ENCODE peak calls at places on chromosomes 5 and 9, in four cellular contexts. W, Q, F and J are unnamed samples.

GRCh38 chr5:114055318-114055788 is 306.5 kb upstream of the KCNN2 start:
- DNase-seq in W (no peak), Q (peak), F (peak), J (no peak)

GRCh38 chr5:8458038-8458383 is 589.1 kb downstream of the MTRR start:
- DNase-seq in W (no peak), Q (peak), F (no peak), J (no peak)

GRCh38 chr5:106601605-106602004 is 1069.1 kb downstream of the EFNA5 start:
- DNase-seq in W (no peak), Q (no peak), F (no peak), J (peak)

GRCh38 chr5:156647034-156647451 is 203.1 kb upstream of the PPP1R2B start:
- DNase-seq in W (peak), Q (no peak), F (no peak), J (no peak)

GRCh38 chr5:57202811-57203210 is 29.0 kb downstream of the GPBP1 start:
- DNase-seq in W (no peak), Q (no peak), F (no peak), J (no peak)

GRCh38 chr9:16304301-16304700 is 566.2 kb downstream of the BNC2 start:
- DNase-seq in W (no peak), Q (no peak), F (no peak), J (no peak)

GRCh38 chr9:129602598-129603415 is 18.1 kb downstream of the C9orf50 start:
- DNase-seq in W (no peak), Q (no peak), F (no peak), J (no peak)

GRCh38 chr9:7507026-7507425 is 292.6 kb downstream of the DMAC1 start:
- DNase-seq in W (no peak), Q (no peak), F (no peak), J (no peak)

GRCh38 chr5:163506726-163507125 is 1.3 kb downstream of the MAT2B start:
- DNase-seq in W (no peak), Q (no peak), F (no peak), J (no peak)

GRCh38 chr5:105632043-105632442 is 2038.7 kb downstream of the EFNA5 start:
- DNase-seq in W (no peak), Q (no peak), F (peak), J (no peak)

GRCh38 chr5:132813599-132814440 is 718 bp downstream of the SOWAHA start:
- DNase-seq in W (no peak), Q (peak), F (peak), J (no peak)

GRCh38 chr5:97043511-97043910 is 98.9 kb downstream of the LIX1 start:
- DNase-seq in W (no peak), Q (no peak), F (no peak), J (no peak)

GRCh38 chr5:127254729-127255284 is 35.8 kb upstream of the MEGF10 start:
- DNase-seq in W (no peak), Q (no peak), F (no peak), J (no peak)

GRCh38 chr5:23001120-23001519 is 148.0 kb upstream of the CDH12 start:
- DNase-seq in W (no peak), Q (no peak), F (no peak), J (no peak)

GRCh38 chr9:107243757-107244156 is 39.3 kb upstream of the RAD23B start:
- DNase-seq in W (peak), Q (no peak), F (no peak), J (no peak)

GRCh38 chr9:22913026-22913425 is 466.4 kb downstream of the DMRTA1 start:
- DNase-seq in W (no peak), Q (no peak), F (no peak), J (peak)

GRCh38 chr9:38360880-38361836 is 31.3 kb upstream of the ALDH1B1 start:
- DNase-seq in W (no peak), Q (no peak), F (no peak), J (no peak)

GRCh38 chr5:80956272-80956671 is 3.9 kb upstream of the RASGRF2 start:
- DNase-seq in W (no peak), Q (no peak), F (no peak), J (no peak)

DNA sequence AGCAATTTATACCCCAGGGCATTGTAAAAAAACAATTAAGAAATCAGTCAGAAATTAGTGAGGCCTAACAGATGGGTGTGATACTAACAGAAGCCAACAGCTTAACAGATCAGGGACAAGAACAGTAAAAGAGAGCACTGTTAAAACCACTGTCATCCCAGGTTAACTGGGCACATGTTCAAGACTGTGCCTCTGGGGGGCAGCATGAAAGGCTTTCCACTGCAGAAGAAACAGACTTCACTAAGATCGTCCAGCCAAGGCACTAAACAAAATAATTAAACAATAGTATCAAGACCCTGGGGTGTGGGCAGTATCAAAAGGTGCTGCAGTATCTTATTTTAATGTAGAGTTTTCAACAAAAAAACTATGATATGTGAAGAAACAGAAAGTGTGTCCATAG is 43.5 kb downstream of the FBN2 start:
- DNase-seq in W (no peak), Q (peak), F (peak), J (no peak)
- TF ChIP-seq FOXM1 in W (no peak), Q (no peak), F (no peak), J (no peak)

DNA sequence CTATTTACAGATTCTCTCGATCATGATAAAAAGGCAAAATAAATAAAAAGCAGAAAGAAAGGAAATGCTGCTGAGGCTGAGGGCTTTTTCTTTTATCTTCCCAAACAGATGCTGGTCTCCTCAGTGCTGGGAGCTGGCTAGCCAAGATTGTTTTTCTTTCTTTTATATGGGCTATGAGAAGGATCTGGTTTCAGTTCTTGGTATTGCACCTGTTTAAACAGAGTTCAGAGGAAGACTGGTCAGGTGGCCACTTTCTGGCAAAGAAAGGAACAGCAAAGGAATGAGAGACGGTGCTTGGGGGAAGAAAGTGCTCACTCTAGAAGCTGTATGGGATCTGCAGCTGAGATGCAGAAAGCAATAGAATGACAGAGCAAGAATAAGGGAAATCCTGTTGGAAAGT is 88.9 kb downstream of the SLF1 start:
- DNase-seq in W (no peak), Q (no peak), F (no peak), J (no peak)
- TF ChIP-seq FOXM1 in W (no peak), Q (no peak), F (no peak), J (no peak)

DNA sequence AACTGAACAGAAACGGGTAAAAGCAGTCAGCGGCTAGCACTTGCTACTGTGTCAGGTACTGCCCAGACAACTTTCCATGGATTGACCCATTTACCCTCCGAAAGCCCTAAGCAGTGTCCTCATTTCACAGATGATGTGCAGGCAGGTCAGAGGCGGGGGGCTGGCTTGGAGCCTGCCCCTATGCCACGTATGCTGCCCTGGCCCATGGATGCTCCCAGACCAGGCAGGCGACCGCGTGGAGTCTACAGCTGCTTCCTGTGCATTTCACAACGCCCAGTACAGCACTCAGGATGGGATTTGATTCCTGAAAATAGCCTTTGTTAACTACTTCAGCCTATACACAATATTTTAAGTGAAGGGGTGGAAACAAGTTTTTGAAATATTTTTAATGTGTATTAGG is 202.9 kb downstream of the NXNL2 start:
- DNase-seq in W (no peak), Q (no peak), F (no peak), J (no peak)
- TF ChIP-seq FOXM1 in W (no peak), Q (no peak), F (no peak), J (no peak)

GRCh38 chr5:6730807-6731206 is 17.6 kb downstream of the TENT4A start:
- DNase-seq in W (no peak), Q (no peak), F (no peak), J (no peak)

GRCh38 chr5:6728795-6729183 is 15.6 kb downstream of the TENT4A start:
- DNase-seq in W (no peak), Q (no peak), F (no peak), J (no peak)

GRCh38 chr5:6730407-6730806 is 17.2 kb downstream of the TENT4A start:
- DNase-seq in W (no peak), Q (no peak), F (no peak), J (no peak)

GRCh38 chr5:6728011-6728794 is 15.0 kb downstream of the TENT4A start:
- DNase-seq in W (no peak), Q (no peak), F (peak), J (no peak)

GRCh38 chr5:6729400-6730310 is 16.4 kb downstream of the TENT4A start:
- DNase-seq in W (no peak), Q (no peak), F (no peak), J (no peak)
- TF ChIP-seq FOXM1 in W (no peak), Q (no peak), F (no peak), J (no peak)

GRCh38 chr5:1155191-1156032 is 43.5 kb upstream of the SLC12A7 start:
- DNase-seq in W (no peak), Q (no peak), F (peak), J (no peak)

GRCh38 chr5:1152156-1152555 is 40.3 kb upstream of the SLC12A7 start:
- DNase-seq in W (no peak), Q (no peak), F (no peak), J (no peak)

GRCh38 chr5:1151316-1151715 is 39.5 kb upstream of the SLC12A7 start:
- DNase-seq in W (no peak), Q (no peak), F (no peak), J (no peak)

GRCh38 chr5:1152771-1153282 is 41.0 kb upstream of the SLC12A7 start:
- DNase-seq in W (no peak), Q (no peak), F (no peak), J (no peak)

GRCh38 chr5:1153428-1153827 is 41.6 kb upstream of the SLC12A7 start:
- DNase-seq in W (no peak), Q (no peak), F (no peak), J (no peak)
- TF ChIP-seq FOXM1 in W (no peak), Q (no peak), F (no peak), J (no peak)

DNA sequence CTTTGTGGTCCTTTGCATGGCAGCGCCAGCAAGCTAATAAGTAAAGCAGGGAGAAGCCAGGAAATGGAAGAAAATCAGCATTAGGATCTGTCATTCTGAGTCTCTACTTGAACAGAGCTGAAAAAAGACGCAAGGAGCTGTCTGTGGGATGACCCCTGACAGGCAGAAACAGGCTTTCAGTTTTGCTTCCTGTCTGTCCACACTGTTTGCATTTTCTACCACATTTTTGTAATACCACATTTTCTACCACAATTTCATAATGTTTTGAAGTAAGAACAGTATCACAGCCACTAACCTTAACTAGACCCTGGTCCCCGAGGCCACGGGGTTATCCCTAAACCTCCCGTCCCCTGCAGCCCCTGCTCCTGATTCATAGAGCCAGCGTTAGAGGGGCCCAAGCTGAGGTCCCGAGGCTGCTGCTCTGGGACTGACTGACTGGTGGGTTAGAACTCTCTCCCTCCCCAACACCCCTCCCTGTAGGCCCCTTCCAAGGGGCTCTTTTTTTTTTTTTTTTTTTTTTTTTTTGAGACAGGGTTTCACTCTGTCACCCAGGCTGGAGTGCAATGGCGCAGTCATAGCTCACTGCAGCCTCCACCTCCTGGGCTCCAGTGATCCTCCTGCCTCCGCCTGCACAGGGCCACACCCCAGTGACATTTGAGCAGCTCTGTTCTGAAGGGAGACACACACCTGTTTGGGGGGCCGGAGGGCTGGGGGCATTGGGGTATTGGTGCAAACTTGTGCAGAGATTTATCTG is 4.0 kb upstream of the CLIC3 start:
- DNase-seq in W (no peak), Q (no peak), F (no peak), J (peak)
- TF ChIP-seq FOXM1 in W (no peak), Q (no peak), F (no peak), J (no peak)

GRCh38 chr9:37056521-37056920 is 22.5 kb upstream of the PAX5 start:
- DNase-seq in W (no peak), Q (no peak), F (no peak), J (no peak)
- TF ChIP-seq FOXM1 in W (no peak), Q (no peak), F (no peak), J (no peak)

DNA sequence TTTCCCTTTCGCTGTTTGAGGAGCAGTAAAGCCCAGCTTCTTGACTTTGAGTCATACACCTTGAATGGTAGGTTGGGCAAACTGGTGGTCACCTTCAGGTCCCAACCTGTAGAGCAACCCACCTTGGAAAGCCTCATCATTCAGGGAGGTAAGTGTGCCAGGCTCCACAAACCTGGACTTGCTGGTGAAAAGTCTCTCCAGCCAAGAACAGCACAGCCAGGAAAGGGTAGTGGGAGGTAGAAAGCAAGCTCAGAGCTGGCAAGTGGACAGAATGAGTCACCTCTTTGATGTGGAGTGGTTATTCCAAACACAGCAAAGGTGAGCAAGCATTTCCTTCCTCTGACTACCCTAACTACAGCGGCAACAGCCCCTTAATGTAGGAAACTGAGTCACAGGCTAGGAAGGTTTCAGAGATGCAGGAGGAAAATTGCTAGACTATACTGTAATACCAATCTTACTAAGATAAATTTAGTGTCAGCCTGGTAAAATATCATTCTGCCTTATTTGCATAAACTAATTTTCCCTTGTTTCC is 117.5 kb upstream of the MTAP start:
- DNase-seq in W (peak), Q (no peak), F (no peak), J (no peak)
- TF ChIP-seq FOXM1 in W (no peak), Q (no peak), F (no peak), J (no peak)